ENCODE peak calls at places on chromosome 12, in seven cellular contexts. G, V, K, L, Q, X and P are unnamed samples.

GRCh38 chr12:13534645-13535398 is 338.3 kb downstream of the EMP1 start:
- DNase-seq in G (peak; percentile 61), V (peak; percentile 73), K (peak; percentile 21), L (peak; percentile 83), Q (peak; percentile 47), X (peak; percentile 51), P (peak; percentile 10)

GRCh38 chr12:91065377-91065776 is 7.6 kb upstream of the KERA start:
- DNase-seq in G (no peak), V (no peak), K (no peak), L (no peak), Q (peak; percentile 48), X (no peak), P (no peak)

GRCh38 chr12:26091837-26092236 is 33.0 kb downstream of the BHLHE41 start:
- DNase-seq in G (no peak), V (no peak), K (no peak), L (peak; percentile 13), Q (peak; percentile 27), X (no peak), P (no peak)

GRCh38 chr12:65728348-65728912 is 95.9 kb upstream of the HMGA2 start:
- DNase-seq in G (no peak), V (no peak), K (no peak), L (no peak), Q (no peak), X (no peak), P (no peak)

GRCh38 chr12:67239061-67239460 is 30.1 kb upstream of the CAND1 start:
- DNase-seq in G (no peak), V (no peak), K (peak; percentile 51), L (no peak), Q (no peak), X (no peak), P (no peak)

GRCh38 chr12:62697893-62698292 is 231.3 kb downstream of the MON2 start:
- DNase-seq in G (no peak), V (no peak), K (no peak), L (no peak), Q (no peak), X (no peak), P (no peak)

GRCh38 chr12:1811281-1811947 is 9.0 kb upstream of the LRTM2 start:
- DNase-seq in G (no peak), V (no peak), K (no peak), L (no peak), Q (peak; percentile 48), X (no peak), P (no peak)

GRCh38 chr12:12007001-12007712 is 63.6 kb upstream of the BCL2L14 start:
- DNase-seq in G (no peak), V (no peak), K (peak; percentile 76), L (no peak), Q (peak; percentile 7), X (no peak), P (no peak)

GRCh38 chr12:114851981-114852380 is 168.0 kb upstream of the TBX3 start:
- DNase-seq in G (no peak), V (no peak), K (no peak), L (no peak), Q (no peak), X (no peak), P (no peak)

GRCh38 chr12:117468016-117468415 is 106.6 kb upstream of the NOS1 start:
- DNase-seq in G (no peak), V (no peak), K (no peak), L (no peak), Q (no peak), X (no peak), P (no peak)

GRCh38 chr12:16531623-16532022 is 74.3 kb downstream of the LMO3 start:
- DNase-seq in G (no peak), V (no peak), K (peak; percentile 77), L (peak; percentile 7), Q (no peak), X (no peak), P (no peak)

GRCh38 chr12:91753649-91754048 is 392.0 kb downstream of the BTG1 start:
- DNase-seq in G (no peak), V (no peak), K (no peak), L (no peak), Q (no peak), X (no peak), P (no peak)

GRCh38 chr12:2261708-2262107 is 208.9 kb downstream of the CACNA1C start:
- DNase-seq in G (no peak), V (no peak), K (no peak), L (no peak), Q (no peak), X (no peak), P (no peak)

GRCh38 chr12:67208326-67209067 is 60.7 kb upstream of the CAND1 start:
- DNase-seq in G (no peak), V (no peak), K (no peak), L (no peak), Q (no peak), X (no peak), P (no peak)

GRCh38 chr12:50242751-50243191 is 40.5 kb downstream of the LIMA1 start:
- DNase-seq in G (no peak), V (no peak), K (peak; percentile 58), L (no peak), Q (no peak), X (no peak), P (no peak)

GRCh38 chr12:4911316-4911994 is 1.8 kb downstream of the KCNA1 start:
- DNase-seq in G (no peak), V (no peak), K (no peak), L (no peak), Q (no peak), X (no peak), P (no peak)

GRCh38 chr12:50017047-50017446 is 8.2 kb downstream of the RACGAP1 start:
- DNase-seq in G (peak; percentile 72), V (peak; percentile 81), K (peak; percentile 16), L (peak; percentile 65), Q (peak; percentile 98), X (no peak), P (peak; percentile 67)

GRCh38 chr12:114735011-114735410 is 51.0 kb upstream of the TBX3 start:
- DNase-seq in G (no peak), V (no peak), K (no peak), L (no peak), Q (no peak), X (no peak), P (no peak)

GRCh38 chr12:15543347-15543746 is 221.0 kb downstream of the PTPRO start:
- DNase-seq in G (no peak), V (no peak), K (peak; percentile 23), L (no peak), Q (no peak), X (no peak), P (no peak)

GRCh38 chr12:6205144-6205539 is 4.9 kb downstream of the CD9 start:
- DNase-seq in G (no peak), V (no peak), K (no peak), L (peak; percentile 21), Q (no peak), X (no peak), P (no peak)

GRCh38 chr12:69610729-69611128 is at the start of gene LRRC10:
- DNase-seq in G (no peak), V (no peak), K (no peak), L (no peak), Q (no peak), X (no peak), P (no peak)

GRCh38 chr12:69613351-69613750 is 2.6 kb upstream of the LRRC10 start:
- DNase-seq in G (no peak), V (no peak), K (no peak), L (no peak), Q (no peak), X (no peak), P (no peak)

GRCh38 chr12:69602954-69603353 is 7.8 kb downstream of the LRRC10 start:
- DNase-seq in G (no peak), V (no peak), K (no peak), L (no peak), Q (no peak), X (no peak), P (no peak)

GRCh38 chr12:69610126-69610525 is 581 bp downstream of the LRRC10 start:
- DNase-seq in G (no peak), V (no peak), K (no peak), L (no peak), Q (no peak), X (no peak), P (no peak)

GRCh38 chr12:69608114-69608513 is 2.6 kb downstream of the LRRC10 start:
- DNase-seq in G (no peak), V (no peak), K (no peak), L (no peak), Q (no peak), X (no peak), P (no peak)
- H3K27ac ChIP-seq in G (no peak overlapping the region), V (no peak overlapping the region), K (no peak overlapping the region), L (no peak overlapping the region), Q (no peak overlapping the region), X (no peak overlapping the region), P (no peak overlapping the region)

DNA sequence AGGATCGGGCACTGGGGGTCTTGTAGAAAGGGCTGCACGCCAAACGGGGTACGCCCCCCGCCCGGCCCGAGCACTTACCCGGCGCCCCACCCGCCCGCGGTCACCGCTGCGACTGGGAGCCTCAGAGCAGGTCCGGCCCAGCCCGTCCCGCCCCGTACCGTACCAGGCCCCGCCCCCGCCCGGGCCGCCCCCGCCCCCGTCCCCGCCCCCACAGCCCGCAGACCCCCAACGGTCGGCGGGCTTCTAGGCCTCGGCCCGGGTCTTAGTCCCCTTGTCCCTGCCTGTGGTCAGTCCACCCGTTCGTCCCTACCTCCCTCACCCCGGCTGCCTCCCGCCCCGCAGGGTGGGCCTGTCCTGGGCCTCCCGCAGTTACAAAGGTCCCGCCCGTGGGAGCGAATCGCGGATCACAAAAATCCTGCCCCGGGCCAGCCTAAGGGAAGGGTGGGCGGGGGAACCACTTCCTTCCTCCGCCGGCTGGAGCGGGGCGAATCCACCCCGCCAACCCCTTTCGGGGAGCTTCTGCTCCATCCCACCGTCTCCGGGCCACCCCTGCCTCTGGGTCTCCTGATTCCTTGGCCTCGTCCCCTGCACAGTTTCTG is at the start of gene HVCN1:
- DNase-seq in G (peak; percentile 40), V (peak; percentile 35), K (no peak), L (peak; percentile 25), Q (peak; percentile 9), X (no peak), P (no peak)
- H3K4me3 ChIP-seq in G (peak within 1 kb of the TSS; percentile 74), V (peak within 1 kb of the TSS; percentile 78), K (no peak within 1 kb of the TSS), L (peak within 1 kb of the TSS; percentile 55), Q (peak within 1 kb of the TSS; percentile 58), X (no peak within 1 kb of the TSS), P (peak within 1 kb of the TSS; percentile 59)

GRCh38 chr12:46944104-46944503 is 118.3 kb upstream of the SLC38A4 start:
- DNase-seq in G (no peak), V (no peak), K (peak; percentile 70), L (peak; percentile 73), Q (peak; percentile 67), X (peak; percentile 37), P (no peak)

GRCh38 chr12:46944771-46945170 is 119.0 kb upstream of the SLC38A4 start:
- DNase-seq in G (no peak), V (no peak), K (no peak), L (no peak), Q (no peak), X (no peak), P (no peak)

GRCh38 chr12:46941981-46942380 is 116.2 kb upstream of the SLC38A4 start:
- DNase-seq in G (no peak), V (no peak), K (no peak), L (no peak), Q (no peak), X (no peak), P (no peak)

GRCh38 chr12:46945591-46945990 is 119.8 kb upstream of the SLC38A4 start:
- DNase-seq in G (no peak), V (no peak), K (no peak), L (no peak), Q (no peak), X (no peak), P (no peak)

GRCh38 chr12:46942579-46942978 is 116.8 kb upstream of the SLC38A4 start:
- DNase-seq in G (no peak), V (no peak), K (peak; percentile 78), L (peak; percentile 76), Q (no peak), X (no peak), P (no peak)
- TF ChIP-seq CTCF in G (no peak), V (no peak), K (no peak), L (no peak), Q (no peak), X (no peak), P (no peak)

GRCh38 chr12:77299910-77300772 is 234.8 kb upstream of the E2F7 start:
- DNase-seq in G (no peak), V (no peak), K (peak; percentile 79), L (no peak), Q (peak; percentile 79), X (no peak), P (no peak)
- H3K27ac ChIP-seq in G (no peak overlapping the region), V (no peak overlapping the region), K (peak overlapping the region; percentile 34), L (no peak overlapping the region), Q (peak overlapping the region; percentile 37), X (no peak overlapping the region), P (no peak overlapping the region)